ENCODE peak calls at places on chromosome 2, in four cellular contexts. B, Y, D and E are unnamed samples.

GRCh38 chr2:190849774-190850173 is 30.8 kb upstream of the GLS start:
- DNase-seq in B (no peak), Y (no peak), D (no peak), E (no peak)

GRCh38 chr2:8502316-8502715 is 179.5 kb upstream of the ID2 start:
- DNase-seq in B (no peak), Y (no peak), D (no peak), E (no peak)

GRCh38 chr2:110101280-110101844 is 14.3 kb downstream of the MALL start:
- DNase-seq in B (peak), Y (no peak), D (peak), E (no peak)

GRCh38 chr2:150495993-150496627 is 8.6 kb upstream of the RND3 start:
- DNase-seq in B (no peak), Y (no peak), D (no peak), E (no peak)

GRCh38 chr2:239376351-239376750 is 24.5 kb downstream of the HDAC4 start:
- DNase-seq in B (no peak), Y (no peak), D (no peak), E (no peak)

GRCh38 chr2:142395294-142395693 is 264.5 kb upstream of the LRP1B start:
- DNase-seq in B (no peak), Y (no peak), D (no peak), E (no peak)

GRCh38 chr2:2846379-2847130 is 515.5 kb upstream of the MYT1L start:
- DNase-seq in B (peak), Y (no peak), D (peak), E (no peak)

GRCh38 chr2:189369566-189369965 is 71.7 kb upstream of the WDR75 start:
- DNase-seq in B (no peak), Y (no peak), D (no peak), E (no peak)

GRCh38 chr2:110731064-110731463 is 1.3 kb upstream of the ACOXL start:
- DNase-seq in B (no peak), Y (no peak), D (no peak), E (no peak)

GRCh38 chr2:19380532-19380931 is 22.1 kb upstream of the OSR1 start:
- DNase-seq in B (no peak), Y (no peak), D (no peak), E (no peak)

DNA sequence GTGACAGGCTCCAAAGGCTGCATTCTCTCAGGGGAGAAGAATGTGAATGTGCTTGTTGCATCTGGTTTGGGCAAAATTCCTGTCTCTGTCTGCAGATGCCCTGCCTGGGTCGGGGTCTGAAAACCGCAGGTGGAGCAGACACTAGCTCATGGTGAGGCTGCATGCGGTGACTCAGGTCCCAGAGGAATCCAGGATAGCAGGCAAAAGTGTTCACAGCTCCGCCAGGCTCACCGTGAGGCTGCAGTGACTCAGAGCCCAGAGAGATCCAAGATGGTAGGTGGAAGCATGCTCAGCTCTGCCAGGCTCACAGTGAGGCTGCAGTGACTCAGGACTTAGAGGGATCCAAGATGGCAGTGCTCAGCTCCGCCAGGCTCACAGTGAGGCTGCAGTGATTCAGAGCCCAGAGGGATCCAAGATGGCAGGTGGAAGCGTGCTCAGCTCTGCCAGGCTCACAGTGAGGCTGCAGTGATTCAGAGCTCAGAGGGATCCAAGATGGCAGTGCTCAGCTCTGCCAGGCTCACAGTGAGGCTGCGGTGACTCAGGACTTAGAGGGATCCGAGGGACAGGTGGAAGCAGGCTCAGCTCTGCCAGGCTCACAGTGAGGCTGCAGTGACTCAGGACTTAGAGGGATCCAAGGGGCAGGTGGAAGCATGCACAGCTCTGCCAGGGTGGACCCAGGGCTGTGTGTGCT is 200.5 kb downstream of the ACKR3 start:
- DNase-seq in B (no peak), Y (no peak), D (no peak), E (no peak)
- TF ChIP-seq TEAD4 in B (no peak), Y (no peak), D (peak), E (no peak)

GRCh38 chr2:85160946-85161625 is 27.9 kb downstream of the TCF7L1 start:
- DNase-seq in B (no peak), Y (peak), D (no peak), E (no peak)

GRCh38 chr2:85161626-85161960 is 28.4 kb downstream of the TCF7L1 start:
- DNase-seq in B (no peak), Y (no peak), D (no peak), E (no peak)

GRCh38 chr2:85165291-85165690 is 32.1 kb downstream of the TCF7L1 start:
- DNase-seq in B (no peak), Y (no peak), D (no peak), E (no peak)

GRCh38 chr2:85164145-85164559 is 31.0 kb downstream of the TCF7L1 start:
- DNase-seq in B (no peak), Y (no peak), D (peak), E (no peak)

GRCh38 chr2:85162746-85163301 is 29.6 kb downstream of the TCF7L1 start:
- DNase-seq in B (no peak), Y (no peak), D (no peak), E (no peak)
- TF ChIP-seq TEAD4 in B (no peak), Y (no peak), D (no peak), E (no peak)

GRCh38 chr2:20928617-20929016 is 105.7 kb upstream of the LDAH start:
- DNase-seq in B (no peak), Y (no peak), D (no peak), E (no peak)

GRCh38 chr2:20931346-20931745 is 108.4 kb upstream of the LDAH start:
- DNase-seq in B (no peak), Y (no peak), D (no peak), E (no peak)

GRCh38 chr2:20929721-20930120 is 106.8 kb upstream of the LDAH start:
- DNase-seq in B (no peak), Y (no peak), D (no peak), E (no peak)

GRCh38 chr2:20930928-20931327 is 108.0 kb upstream of the LDAH start:
- DNase-seq in B (no peak), Y (no peak), D (no peak), E (no peak)

GRCh38 chr2:20925265-20925889 is 102.5 kb upstream of the LDAH start:
- DNase-seq in B (peak), Y (peak), D (no peak), E (peak)
- TF ChIP-seq TEAD4 in B (no peak), Y (no peak), D (no peak), E (no peak)

DNA sequence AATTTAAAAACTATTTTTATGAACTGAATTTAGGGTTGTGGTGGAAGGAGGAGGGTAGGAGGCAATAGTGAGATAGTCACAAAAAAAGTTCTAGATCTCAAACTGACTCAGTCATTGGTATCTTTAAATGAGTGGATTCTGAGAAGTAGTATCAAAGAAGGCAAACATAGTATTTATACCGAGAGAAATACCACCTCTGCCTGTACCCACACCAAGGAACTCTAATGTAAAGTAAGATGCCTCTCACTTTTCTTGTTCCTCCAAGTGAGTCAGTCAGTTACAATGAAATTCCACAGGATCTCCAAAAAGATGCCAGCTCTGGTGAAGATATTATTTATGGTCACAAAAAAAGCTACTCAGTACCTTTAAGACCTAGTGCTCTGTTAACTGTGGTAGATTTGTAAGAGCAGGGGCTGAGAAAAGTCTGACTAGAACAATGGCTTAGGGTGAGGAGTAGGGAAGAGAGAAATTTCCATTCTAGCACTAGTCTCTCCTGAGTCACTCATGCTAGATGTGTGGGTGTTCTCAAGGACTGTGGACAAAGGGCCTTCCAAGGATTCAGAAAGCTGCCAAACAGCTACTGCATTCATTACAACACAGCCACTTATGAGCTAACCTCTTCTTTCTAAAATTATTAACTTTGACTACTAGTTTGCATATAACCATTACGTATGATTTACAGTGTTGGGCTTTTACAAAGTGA is 36.3 kb downstream of the YWHAQ start:
- DNase-seq in B (peak), Y (no peak), D (no peak), E (no peak)
- TF ChIP-seq TEAD4 in B (no peak), Y (no peak), D (no peak), E (no peak)

GRCh38 chr2:216670266-216671080 is 24.9 kb downstream of the IGFBP5 start:
- DNase-seq in B (no peak), Y (no peak), D (no peak), E (no peak)

GRCh38 chr2:216671791-216672343 is 23.5 kb downstream of the IGFBP5 start:
- DNase-seq in B (no peak), Y (no peak), D (no peak), E (no peak)

GRCh38 chr2:216672466-216672865 is 22.9 kb downstream of the IGFBP5 start:
- DNase-seq in B (no peak), Y (no peak), D (no peak), E (no peak)

GRCh38 chr2:216672996-216673395 is 22.4 kb downstream of the IGFBP5 start:
- DNase-seq in B (no peak), Y (no peak), D (no peak), E (no peak)

GRCh38 chr2:216671081-216671411 is 24.3 kb downstream of the IGFBP5 start:
- DNase-seq in B (no peak), Y (no peak), D (no peak), E (no peak)
- TF ChIP-seq TEAD4 in B (no peak), Y (no peak), D (no peak), E (no peak)

GRCh38 chr2:234607691-234608090 is 110.8 kb upstream of the ARL4C start:
- DNase-seq in B (no peak), Y (no peak), D (no peak), E (no peak)

GRCh38 chr2:234606906-234607305 is 110.0 kb upstream of the ARL4C start:
- DNase-seq in B (no peak), Y (no peak), D (no peak), E (no peak)

GRCh38 chr2:234608946-234609345 is 112.1 kb upstream of the ARL4C start:
- DNase-seq in B (no peak), Y (no peak), D (no peak), E (no peak)

DNA sequence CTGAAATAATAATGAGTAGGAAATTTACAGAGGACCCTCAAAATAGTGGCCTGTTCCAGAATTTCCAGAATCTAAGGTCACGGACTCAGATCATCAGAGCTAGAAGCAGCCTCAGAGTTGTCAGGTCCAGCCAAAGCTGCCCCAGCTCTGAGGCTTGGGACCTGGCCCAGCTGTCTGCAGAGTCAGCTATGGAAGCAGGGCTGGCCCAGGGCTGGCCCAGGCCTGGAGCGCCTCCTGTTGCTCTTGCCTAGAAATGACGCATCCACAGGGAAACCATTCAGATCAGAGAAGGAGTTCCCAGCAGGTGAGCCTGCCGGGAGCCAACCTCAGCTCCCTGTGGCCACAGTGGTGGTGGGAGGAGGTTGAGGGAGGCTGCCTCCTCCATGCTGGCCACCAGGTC is 106.7 kb upstream of the ARL4C start:
- DNase-seq in B (peak), Y (no peak), D (no peak), E (peak)
- TF ChIP-seq TEAD4 in B (no peak), Y (no peak), D (no peak), E (no peak)